ENCODE peak calls at places on chromosomes 4 and X, in five cellular contexts. L is heart right ventricle, U is lung, X is cardiac muscle cell, M is A549. H is an unnamed sample.

GRCh38 chr4:153215976-153216375 is 11.7 kb downstream of the TRIM2 start:
- DNase-seq in M (no peak), L (no peak), U (no peak), X (no peak), H (no peak)

GRCh38 chr4:69823481-69824186 is 36.3 kb downstream of the SULT1E1 start:
- DNase-seq in M (peak; percentile 40), U (peak; percentile 51), L (no peak), X (no peak), H (peak; percentile 20)

GRCh38 chr4:44629280-44629866 is 22.1 kb downstream of the YIPF7 start:
- DNase-seq in M (peak; percentile 44), U (no peak), L (peak; percentile 15), X (peak; percentile 71), H (peak; percentile 24)

GRCh38 chrX:3250946-3251345 is 95.5 kb downstream of the MXRA5 start:
- DNase-seq in U (no peak), M (no peak), L (no peak), X (no peak), H (no peak)

GRCh38 chrX:138073626-138074025 is 507.7 kb downstream of the ZIC3 start:
- DNase-seq in M (no peak), X (no peak), U (no peak), L (no peak), H (no peak)

GRCh38 chrX:142601792-142602191 is 396.7 kb upstream of the MAGEC2 start:
- DNase-seq in L (no peak), U (no peak), M (no peak), X (no peak), H (no peak)

GRCh38 chr4:5988086-5988845 is 30.0 kb downstream of the C4orf50 start:
- DNase-seq in U (no peak), M (no peak), X (no peak), L (no peak), H (no peak)

GRCh38 chrX:48558270-48558669 is 16.0 kb upstream of the RBM3 start:
- DNase-seq in L (no peak), U (no peak), X (no peak), M (peak; percentile 36), H (no peak)

GRCh38 chrX:23364416-23364815 is 29.8 kb downstream of the PTCHD1 start:
- DNase-seq in M (no peak), U (no peak), L (no peak), X (no peak), H (no peak)

GRCh38 chr4:183860110-183860509 is 45.0 kb upstream of the STOX2 start:
- DNase-seq in X (no peak), L (no peak), U (no peak), M (no peak), H (no peak)

GRCh38 chrX:143536176-143536575 is 18.9 kb upstream of the SPANXN3 start:
- DNase-seq in M (no peak), X (no peak), U (no peak), L (no peak), H (peak; percentile 9)

GRCh38 chr4:124152130-124152529 is 560.4 kb downstream of the ANKRD50 start:
- DNase-seq in U (no peak), L (no peak), X (no peak), M (no peak), H (no peak)

GRCh38 chr4:148980782-148981181 is 538.6 kb upstream of the NR3C2 start:
- DNase-seq in L (no peak), X (no peak), U (no peak), M (no peak), H (no peak)

GRCh38 chr4:3808597-3808996 is 42.4 kb downstream of the ADRA2C start:
- DNase-seq in L (no peak), X (no peak), M (no peak), U (no peak), H (no peak)

GRCh38 chr4:1246111-1246881 is 2.6 kb downstream of the CTBP1 start:
- DNase-seq in M (no peak), L (no peak), X (no peak), U (peak; percentile 54), H (peak; percentile 60)

GRCh38 chrX:1673337-1673736 is 58.5 kb downstream of the ASMT start:
- DNase-seq in U (no peak), X (peak; percentile 10), L (no peak), M (peak; percentile 64), H (no peak)

GRCh38 chr4:8185280-8185679 is 13.8 kb upstream of the SH3TC1 start:
- DNase-seq in L (no peak), U (no peak), M (no peak), X (no peak), H (no peak)

GRCh38 chrX:111095974-111096870 is at the start of gene PAK3:
- DNase-seq in X (peak; percentile 88), U (no peak), L (peak; percentile 20), M (peak; percentile 19), H (peak; percentile 55)

GRCh38 chrX:47030339-47030738 is 47.9 kb upstream of the RGN start:
- DNase-seq in U (no peak), X (peak; percentile 73), M (peak; percentile 71), L (peak; percentile 32), H (no peak)

GRCh38 chr4:139454111-139454600 is at the start of gene RAB33B:
- DNase-seq in M (no peak), U (no peak), X (no peak), L (no peak), H (no peak)

GRCh38 chr4:60562353-60562752 is 637.8 kb upstream of the ADGRL3 start:
- DNase-seq in X (no peak), U (no peak), M (no peak), L (no peak), H (no peak)

GRCh38 chr4:41160010-41160789 is 54.1 kb downstream of the APBB2 start:
- DNase-seq in X (no peak), U (no peak), M (peak; percentile 80), L (no peak), H (no peak)

GRCh38 chr4:162456106-162456505 is 292.3 kb upstream of the FSTL5 start:
- DNase-seq in M (no peak), L (no peak), X (no peak), U (no peak), H (no peak)

DNA sequence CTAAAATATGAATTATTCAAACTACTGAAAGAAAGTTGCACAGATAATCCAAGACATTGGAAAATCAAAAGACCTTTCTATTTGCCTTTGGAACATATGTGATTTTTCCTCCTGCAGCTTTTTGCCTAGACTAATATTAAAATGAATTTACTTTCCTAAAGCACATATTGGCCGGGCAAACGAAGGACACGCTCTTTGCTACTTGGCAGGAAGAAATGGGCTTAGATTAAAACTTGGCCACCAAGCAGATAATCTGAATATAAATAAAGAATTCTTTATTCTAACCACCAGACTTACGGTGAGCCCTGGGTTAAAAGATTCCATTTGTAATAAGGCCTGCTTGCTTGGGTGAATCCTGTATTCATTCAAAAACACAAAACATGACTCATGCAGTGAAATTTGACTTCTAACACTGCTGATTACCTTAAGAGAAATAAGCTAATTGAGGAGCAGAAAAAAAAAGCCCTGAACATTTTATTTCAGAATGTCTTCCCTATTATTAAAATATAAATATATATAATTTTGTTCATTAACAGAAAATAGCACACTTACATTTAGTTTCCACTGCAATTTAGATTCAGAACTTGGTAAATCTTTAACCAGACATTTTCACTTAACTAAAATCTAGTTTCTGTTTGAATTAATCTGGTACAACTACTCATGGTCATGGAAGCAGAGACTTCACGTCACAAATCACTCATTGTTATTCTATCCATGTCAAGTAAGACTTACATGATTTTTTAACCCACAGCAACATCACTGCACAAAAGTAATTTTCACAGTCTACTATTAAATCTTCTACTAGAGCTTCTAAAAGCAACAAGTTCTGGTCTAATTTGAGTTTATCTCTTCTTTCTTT is 116.1 kb upstream of the PLAC1 start:
- DNase-seq in X (no peak), L (no peak), M (no peak), U (no peak), H (no peak)
- H3K27ac ChIP-seq in X (no peak overlapping the region), L (no peak overlapping the region), M (no peak overlapping the region), U (no peak overlapping the region), H (no peak overlapping the region)

DNA sequence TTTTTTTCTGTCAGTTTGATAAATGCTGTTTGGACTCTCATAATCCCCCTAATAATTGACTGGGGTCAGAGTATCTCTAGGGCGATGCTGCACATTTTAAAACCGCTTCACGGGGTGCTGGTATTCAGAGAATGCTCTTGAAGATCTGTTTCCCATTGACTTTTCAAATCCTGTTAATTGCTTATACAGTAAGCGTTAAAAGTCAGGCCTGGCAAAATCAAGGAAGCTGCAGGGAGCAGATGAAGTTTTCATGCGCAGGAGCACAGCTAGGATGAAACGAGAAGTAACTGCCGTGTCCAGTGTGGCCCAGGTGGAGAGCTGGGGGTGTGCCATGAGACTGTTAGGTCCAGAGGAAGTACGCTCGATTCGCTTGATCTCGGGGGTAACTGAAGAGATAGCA is 312.9 kb downstream of the TRIML1 start:
- DNase-seq in L (no peak), U (no peak), M (no peak), X (peak; percentile 50), H (no peak)
- H3K27ac ChIP-seq in L (no peak overlapping the region), U (no peak overlapping the region), M (peak overlapping the region; percentile 72), X (peak overlapping the region; percentile 15), H (no peak overlapping the region)

GRCh38 chrX:8730812-8731578 is 942 bp downstream of the ANOS1 start:
- DNase-seq in M (no peak), L (no peak), U (no peak), X (peak; percentile 53), H (peak; percentile 20)
- H3K27ac ChIP-seq in M (no peak overlapping the region), L (no peak overlapping the region), U (no peak overlapping the region), X (no peak overlapping the region), H (no peak overlapping the region)

GRCh38 chrX:45134775-45135174 is 65.9 kb downstream of the DIPK2B start:
- DNase-seq in X (no peak), U (no peak), L (no peak), M (no peak), H (no peak)
- H3K27ac ChIP-seq in X (no peak overlapping the region), U (no peak overlapping the region), L (no peak overlapping the region), M (no peak overlapping the region), H (no peak overlapping the region)

H was measured in thyroid gland.